ENCODE peak calls at places on chromosomes 12 and 14, in six cellular contexts. D is endothelial cell; S is stimulated activated CD4-positive, alpha-beta T cell treated with anti-CD3 and anti-CD28 coated beads, Interleukin-15, amount 100 ng/mL, for 1 hour; N is fibroblast of mammary gland; G is T47D; R is HTR-8/SVneo. Q is an unnamed sample.
A peak's percentile ranks its signal among the peaks of the same experiment; 100 is the strongest.

GRCh38 chr12:201361-201760 is 12.6 kb downstream of the SLC6A12 start:
- DNase-seq in D (no peak), S (no peak), N (no peak), G (no peak), R (no peak), Q (no peak)

GRCh38 chr14:31426663-31427062 is 6.3 kb upstream of the HEATR5A start:
- DNase-seq in D (no peak), S (no peak), N (no peak), G (no peak), R (no peak), Q (no peak)

GRCh38 chr12:67592228-67593011 is 56.1 kb upstream of the DYRK2 start:
- DNase-seq in D (no peak), S (no peak), N (peak; percentile 80), G (peak; percentile 58), R (peak; percentile 6), Q (peak; percentile 2)

GRCh38 chr14:80663541-80663940 is 278.0 kb downstream of the CEP128 start:
- DNase-seq in D (no peak), S (no peak), N (no peak), G (no peak), R (no peak), Q (no peak)

GRCh38 chr14:45902241-45902640 is 649.2 kb upstream of the MIS18BP1 start:
- DNase-seq in D (no peak), S (no peak), N (no peak), G (no peak), R (no peak), Q (no peak)

GRCh38 chr12:23630524-23630923 is 318.9 kb downstream of the SOX5 start:
- DNase-seq in D (no peak), S (no peak), N (no peak), G (no peak), R (no peak), Q (no peak)

GRCh38 chr12:69442894-69443293 is 27.3 kb upstream of the FRS2 start:
- DNase-seq in D (no peak), S (no peak), N (peak; percentile 90), G (no peak), R (no peak), Q (no peak)

GRCh38 chr14:50545618-50546017 is 13.2 kb upstream of the MAP4K5 start:
- DNase-seq in D (no peak), S (no peak), N (no peak), G (peak; percentile 30), R (no peak), Q (no peak)

GRCh38 chr14:34911209-34912150 is 36.3 kb upstream of the BAZ1A start:
- DNase-seq in D (no peak), S (no peak), N (peak; percentile 45), G (no peak), R (peak; percentile 19), Q (peak; percentile 54)

GRCh38 chr14:85565862-85566296 is 35.9 kb downstream of the FLRT2 start:
- DNase-seq in D (no peak), S (no peak), N (peak; percentile 81), G (no peak), R (no peak), Q (peak; percentile 65)

GRCh38 chr14:77730976-77731497 is 23.1 kb downstream of the SLIRP start:
- DNase-seq in D (no peak), S (no peak), N (peak; percentile 55), G (no peak), R (no peak), Q (peak; percentile 49)

GRCh38 chr14:71720978-71721624 is 211.1 kb upstream of the RGS6 start:
- DNase-seq in D (peak; percentile 65), S (no peak), N (peak; percentile 87), G (peak; percentile 87), R (peak; percentile 83), Q (peak; percentile 63)

Q was measured in HCEC 1CT.